ENCODE peak calls at places on chromosomes 4 and X, in seven cellular contexts. G, O, I, A, N, M and S are unnamed samples. For H3K4me1, the result is how much of the 10 kb centered on the place peaks cover.

GRCh38 chrX:154047266-154047665 is 27.6 kb upstream of the IRAK1 start:
- DNase-seq in G (no peak), O (no peak), I (peak), A (no peak), N (no peak), M (no peak), S (no peak)

GRCh38 chr4:2848449-2848848 is 4.8 kb downstream of the ADD1 start:
- DNase-seq in G (no peak), O (no peak), I (peak), A (no peak), N (no peak), M (peak), S (no peak)

GRCh38 chr4:127782025-127782274 is 172 bp upstream of the HSPA4L start:
- DNase-seq in G (peak), O (peak), I (peak), A (peak), N (no peak), M (peak), S (peak)

GRCh38 chr4:137735561-137736104 is 203.3 kb upstream of the PCDH18 start:
- DNase-seq in G (no peak), O (no peak), I (no peak), A (no peak), N (no peak), M (no peak), S (no peak)

GRCh38 chr4:88006956-88007303 is 505 bp upstream of the PKD2 start:
- DNase-seq in G (no peak), O (no peak), I (no peak), A (no peak), N (peak), M (no peak), S (peak)

GRCh38 chr4:83010522-83011318 is at the start of gene LIN54:
- DNase-seq in G (peak), O (peak), I (peak), A (peak), N (peak), M (peak), S (peak)

GRCh38 chrX:75303795-75304194 is 29.9 kb downstream of the UPRT start:
- DNase-seq in G (no peak), O (no peak), I (no peak), A (no peak), N (no peak), M (no peak), S (no peak)

GRCh38 chr4:31175242-31175910 is 455.2 kb downstream of the PCDH7 start:
- DNase-seq in G (no peak), O (no peak), I (no peak), A (no peak), N (no peak), M (no peak), S (no peak)

GRCh38 chr4:166308589-166308988 is 435.6 kb downstream of the TLL1 start:
- DNase-seq in G (no peak), O (no peak), I (no peak), A (no peak), N (no peak), M (no peak), S (no peak)

GRCh38 chr4:110475881-110476818 is at the start of gene ENPEP:
- DNase-seq in G (peak), O (no peak), I (no peak), A (no peak), N (peak), M (no peak), S (peak)

GRCh38 chr4:73661646-73662119 is 41.4 kb upstream of the RASSF6 start:
- DNase-seq in G (no peak), O (no peak), I (peak), A (no peak), N (no peak), M (no peak), S (no peak)

GRCh38 chr4:142886566-142886965 is 40.5 kb upstream of the INPP4B start:
- DNase-seq in G (no peak), O (no peak), I (no peak), A (no peak), N (no peak), M (no peak), S (peak)

GRCh38 chr4:1986578-1987210 is 22.1 kb downstream of the NELFA start:
- DNase-seq in G (no peak), O (peak), I (no peak), A (no peak), N (no peak), M (no peak), S (no peak)

GRCh38 chrX:24259544-24260240 is 54.2 kb downstream of the SUPT20HL2 start:
- DNase-seq in G (peak), O (no peak), I (peak), A (peak), N (peak), M (no peak), S (peak)

GRCh38 chr4:128823025-128823661 is 13.6 kb downstream of the JADE1 start:
- DNase-seq in G (no peak), O (no peak), I (no peak), A (peak), N (no peak), M (no peak), S (no peak)

GRCh38 chr4:8277356-8278008 is 7.9 kb downstream of the HTRA3 start:
- DNase-seq in G (no peak), O (peak), I (no peak), A (no peak), N (peak), M (no peak), S (no peak)

GRCh38 chrX:36957425-36958328 is 50.5 kb upstream of the FAM47C start:
- DNase-seq in G (peak), O (no peak), I (no peak), A (no peak), N (no peak), M (peak), S (peak)

GRCh38 chr4:95066011-95066410 is 308.3 kb downstream of the BMPR1B start:
- DNase-seq in G (no peak), O (no peak), I (no peak), A (no peak), N (no peak), M (no peak), S (no peak)

GRCh38 chrX:83508006-83508405 is at the start of gene POU3F4:
- DNase-seq in G (no peak), O (no peak), I (no peak), A (no peak), N (peak), M (no peak), S (peak)

GRCh38 chr4:145041378-145041777 is 56.6 kb downstream of the ANAPC10 start:
- DNase-seq in G (no peak), O (no peak), I (no peak), A (no peak), N (no peak), M (no peak), S (no peak)

GRCh38 chr4:170271723-170272122 is 182.0 kb upstream of the AADAT start:
- DNase-seq in G (no peak), O (no peak), I (no peak), A (no peak), N (no peak), M (no peak), S (no peak)

GRCh38 chrX:6149231-6149870 is 79.3 kb downstream of the NLGN4X start:
- DNase-seq in G (no peak), O (no peak), I (no peak), A (no peak), N (no peak), M (no peak), S (no peak)

DNA sequence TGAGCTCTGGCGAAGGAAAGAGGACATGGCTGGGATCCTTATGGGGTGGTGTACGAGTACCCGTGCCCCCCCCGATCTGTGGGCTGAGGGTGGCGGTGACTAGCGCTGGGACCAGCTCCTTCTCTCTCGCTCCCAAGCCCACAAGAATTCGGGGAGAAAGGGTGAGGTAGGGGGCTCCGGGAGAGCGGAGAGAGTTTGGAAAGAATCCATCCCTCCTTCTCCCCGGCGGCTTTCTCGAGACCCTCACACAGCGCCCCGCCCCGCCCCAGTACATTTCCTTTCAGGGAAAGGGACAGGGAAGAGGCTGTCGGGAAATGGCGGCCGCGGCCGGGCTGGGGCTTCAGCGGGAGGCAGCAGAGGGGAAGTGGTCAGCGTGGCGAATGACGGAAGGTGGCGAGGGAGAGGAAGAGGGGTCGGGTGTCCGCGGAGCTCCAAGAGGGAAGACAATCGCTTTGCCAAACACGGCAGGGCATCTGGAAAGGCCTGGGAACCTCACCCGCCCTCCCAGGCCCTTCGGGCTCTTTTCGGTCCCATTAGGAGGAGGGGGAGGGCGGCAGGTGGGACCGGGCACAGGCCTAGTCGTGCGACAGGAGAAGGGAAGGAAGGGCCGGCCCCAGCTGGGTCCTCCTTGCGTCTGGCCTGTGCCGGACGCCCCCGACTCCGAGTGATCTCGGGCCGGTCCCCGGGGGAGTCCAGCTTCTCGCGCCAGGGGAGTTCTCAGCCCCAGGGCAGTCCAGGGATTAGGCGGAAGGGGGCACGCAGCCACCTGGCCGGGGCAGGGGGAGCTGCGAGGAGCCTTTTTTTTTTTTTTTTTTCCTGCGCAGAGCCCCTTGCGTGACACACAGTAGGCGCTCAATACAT is 10.2 kb downstream of the HNRNPH2 start:
- DNase-seq in G (peak), O (peak), I (no peak), A (no peak), N (peak), M (peak), S (peak)
- TF ChIP-seq POLR2AphosphoS5 in G (no peak), O (peak), I (no peak), A (no peak), N (no peak), M (no peak), S (peak)

GRCh38 chr4:184727430-184727829 is 6.5 kb downstream of the CENPU start:
- DNase-seq in G (no peak), O (no peak), I (no peak), A (no peak), N (no peak), M (no peak), S (no peak)

GRCh38 chr4:184732126-184732525 is 1.8 kb downstream of the CENPU start:
- DNase-seq in G (no peak), O (no peak), I (peak), A (no peak), N (no peak), M (no peak), S (no peak)

GRCh38 chr4:184728858-184729257 is 5.0 kb downstream of the CENPU start:
- DNase-seq in G (no peak), O (no peak), I (no peak), A (no peak), N (no peak), M (no peak), S (no peak)

GRCh38 chr4:184733654-184734524 is at the start of gene CENPU:
- DNase-seq in G (peak), O (peak), I (peak), A (peak), N (peak), M (peak), S (peak)

GRCh38 chr4:184731056-184731455 is 2.8 kb downstream of the CENPU start:
- DNase-seq in G (no peak), O (no peak), I (no peak), A (no peak), N (no peak), M (no peak), S (no peak)
- H3K4me1 ChIP-seq in G (under half), O (under half), I (under half), A (under half), N (under half), M (under half), S (under half)

GRCh38 chr4:77154761-77155499 is 2.1 kb upstream of the CCNG2 start:
- DNase-seq in G (no peak), O (no peak), I (no peak), A (no peak), N (no peak), M (no peak), S (no peak)

GRCh38 chr4:77156912-77157858 is at the start of gene CCNG2:
- DNase-seq in G (peak), O (peak), I (peak), A (no peak), N (peak), M (peak), S (peak)

GRCh38 chr4:77157859-77158486 is 966 bp downstream of the CCNG2 start:
- DNase-seq in G (peak), O (peak), I (peak), A (peak), N (peak), M (peak), S (peak)

GRCh38 chr4:77155631-77156345 is 1.2 kb upstream of the CCNG2 start:
- DNase-seq in G (no peak), O (no peak), I (no peak), A (no peak), N (no peak), M (no peak), S (peak)

DNA sequence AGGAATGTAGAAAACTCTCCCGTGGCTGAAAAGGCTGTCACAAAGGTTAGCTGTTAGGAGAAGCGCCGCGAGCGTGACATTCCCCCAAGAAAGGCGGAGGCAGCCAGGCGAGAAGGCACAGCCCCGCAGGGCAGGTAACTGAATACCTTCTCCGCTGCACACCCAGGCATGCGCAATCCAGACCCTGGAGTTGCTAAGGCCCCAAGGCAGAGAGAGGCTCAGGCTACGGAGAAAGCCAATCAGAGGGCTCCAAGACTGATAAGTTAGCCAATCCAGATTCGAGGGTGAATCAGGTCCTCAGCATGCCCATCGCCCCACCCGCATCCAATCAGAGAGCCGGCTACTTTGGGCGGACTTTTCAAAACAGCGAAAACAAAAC is 485 bp upstream of the CCNG2 start:
- DNase-seq in G (peak), O (peak), I (peak), A (peak), N (peak), M (peak), S (peak)
- TF ChIP-seq POLR2AphosphoS5 in G (peak), O (no peak), I (no peak), A (peak), N (peak), M (peak), S (peak)

DNA sequence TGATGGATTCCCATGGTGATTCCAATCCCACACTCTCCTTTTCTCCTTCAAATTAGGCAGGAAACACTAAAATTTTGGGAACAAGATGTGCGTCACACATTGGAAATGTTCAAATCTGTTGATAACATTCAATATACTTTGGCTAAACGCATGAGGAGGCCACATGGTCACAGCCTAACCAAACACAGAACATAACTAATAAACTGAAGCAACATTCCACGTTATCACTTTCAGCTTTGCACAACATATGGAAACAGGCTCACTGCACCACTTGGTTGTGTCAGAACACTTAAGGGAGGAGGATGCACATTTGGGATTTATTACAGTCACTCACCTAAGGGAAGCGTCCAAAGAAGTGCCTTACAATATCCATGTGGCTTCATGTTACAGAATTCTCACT is 4.7 kb downstream of the SH3RF1 start:
- DNase-seq in G (no peak), O (no peak), I (no peak), A (no peak), N (no peak), M (no peak), S (no peak)
- H3K4me1 ChIP-seq in G (under half), O (under half), I (under half), A (half or more), N (under half), M (half or more), S (under half)

GRCh38 chr4:147822128-147822527 is 90.2 kb downstream of the ARHGAP10 start:
- DNase-seq in G (peak), O (no peak), I (no peak), A (no peak), N (peak), M (peak), S (no peak)
- TF ChIP-seq POLR2AphosphoS5 in G (peak), O (no peak), I (no peak), A (no peak), N (peak), M (peak), S (no peak)

GRCh38 chrX:2707334-2707760 is 16.3 kb downstream of the CD99 start:
- DNase-seq in G (peak), O (peak), I (peak), A (peak), N (peak), M (peak), S (peak)
- H3K4me1 ChIP-seq in G (under half), O (half or more), I (under half), A (under half), N (half or more), M (half or more), S (under half)